ENCODE peak calls at places on chromosome 6, in eight cellular contexts. K is psoas muscle, Z is PC-3, F is ovary, X is IMR-90, E is transverse colon, R is OCI-LY7, Y is GM23338. A is an unnamed sample. For H3K4me1, the result is how much of the 10 kb centered on the place peaks cover.

GRCh38 chr6:158649289-158650143 is at the start of gene SYTL3:
- DNase-seq in R (peak), K (peak), Y (no peak), F (peak), Z (no peak), E (peak), X (peak), A (peak)

GRCh38 chr6:128139519-128139918 is 238.7 kb upstream of the THEMIS start:
- DNase-seq in F (no peak), E (no peak), Z (peak), Y (no peak), K (no peak), R (no peak), X (peak), A (no peak)

GRCh38 chr6:8006208-8006607 is 58.0 kb downstream of the BLOC1S5 start:
- DNase-seq in F (no peak), E (no peak), Y (no peak), K (no peak), R (peak), X (peak), Z (peak), A (no peak)

GRCh38 chr6:158053377-158054313 is 72.0 kb downstream of the SYNJ2 start:
- DNase-seq in E (no peak), Z (no peak), Y (no peak), X (no peak), K (peak), R (no peak), F (no peak), A (no peak)

GRCh38 chr6:170367241-170367640 is 60.7 kb downstream of the FAM120B start:
- DNase-seq in Z (no peak), E (no peak), F (no peak), K (no peak), R (no peak), Y (no peak), X (peak), A (no peak)

GRCh38 chr6:7106752-7107577 is 796 bp upstream of the RREB1 start:
- DNase-seq in R (peak), X (peak), E (peak), Z (peak), Y (peak), F (peak), K (peak), A (peak)

GRCh38 chr6:25652007-25652515 is at the start of gene SCGN:
- DNase-seq in K (peak), Z (peak), F (peak), E (peak), Y (peak), R (no peak), X (peak), A (peak)

GRCh38 chr6:18035330-18035854 is 48.0 kb upstream of the KIF13A start:
- DNase-seq in X (no peak), R (no peak), F (no peak), K (no peak), Y (no peak), Z (no peak), E (no peak), A (no peak)

GRCh38 chr6:122838060-122838780 is 49.2 kb downstream of the SMPDL3A start:
- DNase-seq in Z (peak), F (no peak), Y (peak), R (no peak), E (no peak), K (no peak), X (peak), A (no peak)

GRCh38 chr6:18260448-18261106 is 3.8 kb downstream of the DEK start:
- DNase-seq in X (peak), K (peak), R (peak), E (no peak), F (no peak), Y (no peak), Z (peak), A (no peak)

GRCh38 chr6:135053433-135053832 is 1.2 kb downstream of the HBS1L start:
- DNase-seq in X (no peak), R (no peak), F (no peak), Z (no peak), K (no peak), Y (no peak), E (no peak), A (no peak)

GRCh38 chr6:158819977-158820632 is 937 bp upstream of the EZR start:
- DNase-seq in E (no peak), K (no peak), Y (no peak), R (no peak), X (no peak), Z (no peak), F (no peak), A (no peak)

GRCh38 chr6:98136333-98136732 is 698.0 kb upstream of the POU3F2 start:
- DNase-seq in E (no peak), Y (no peak), X (no peak), K (no peak), Z (no peak), R (no peak), F (no peak), A (no peak)

GRCh38 chr6:131784561-131784960 is 23.3 kb upstream of the ENPP1 start:
- DNase-seq in Y (no peak), E (no peak), Z (no peak), F (no peak), R (no peak), X (no peak), K (no peak), A (no peak)

GRCh38 chr6:6643398-6643797 is 54.9 kb downstream of the LY86 start:
- DNase-seq in F (no peak), E (no peak), R (no peak), X (no peak), K (no peak), Y (no peak), Z (no peak), A (no peak)

GRCh38 chr6:41584668-41585205 is 38.6 kb downstream of the FOXP4 start:
- DNase-seq in F (no peak), Z (no peak), R (no peak), Y (peak), K (no peak), E (peak), X (no peak), A (no peak)

GRCh38 chr6:97113170-97113569 is 169.8 kb downstream of the MMS22L start:
- DNase-seq in X (no peak), F (no peak), K (no peak), Y (no peak), E (no peak), R (no peak), Z (no peak), A (no peak)

GRCh38 chr6:26012061-26012460 is 49.5 kb downstream of the TRIM38 start:
- DNase-seq in K (no peak), R (no peak), E (no peak), X (no peak), F (no peak), Y (no peak), Z (no peak), A (no peak)

GRCh38 chr6:170269151-170269872 is 21.6 kb downstream of the DLL1 start:
- DNase-seq in Y (no peak), R (no peak), E (peak), F (no peak), Z (no peak), X (no peak), K (peak), A (no peak)

GRCh38 chr6:91167846-91168245 is 581.0 kb upstream of the MAP3K7 start:
- DNase-seq in X (no peak), R (no peak), K (no peak), E (no peak), Z (no peak), Y (no peak), F (no peak), A (no peak)

GRCh38 chr6:53090576-53090975 is 25.4 kb downstream of the FBXO9 start:
- DNase-seq in R (no peak), Y (no peak), Z (peak), X (peak), K (no peak), E (no peak), F (no peak), A (no peak)

GRCh38 chr6:89989742-89990141 is 95.5 kb downstream of the GJA10 start:
- DNase-seq in E (no peak), X (peak), F (no peak), K (no peak), R (no peak), Z (no peak), Y (no peak), A (no peak)

GRCh38 chr6:157718788-157719187 is 104.3 kb upstream of the SNX9 start:
- DNase-seq in F (no peak), Y (no peak), X (no peak), K (no peak), R (no peak), Z (no peak), E (no peak), A (no peak)

GRCh38 chr6:33018904-33019303 is 9.5 kb upstream of the HLA-DOA start:
- DNase-seq in F (peak), R (no peak), X (peak), Y (peak), K (peak), Z (no peak), E (peak), A (no peak)

GRCh38 chr6:41065550-41066026 is 6.6 kb downstream of the OARD1 start:
- DNase-seq in Y (no peak), Z (no peak), X (no peak), R (no peak), F (no peak), E (no peak), K (no peak), A (no peak)

GRCh38 chr6:125421853-125422252 is 120.1 kb upstream of the HDDC2 start:
- DNase-seq in F (peak), Z (no peak), Y (peak), R (no peak), X (no peak), E (no peak), K (peak), A (peak)

GRCh38 chr6:137656735-137657134 is 162.5 kb upstream of the OLIG3 start:
- DNase-seq in X (no peak), K (no peak), E (no peak), Y (no peak), R (no peak), Z (no peak), F (no peak), A (no peak)

GRCh38 chr6:28940294-28940858 is 16.6 kb upstream of the TRIM27 start:
- DNase-seq in Y (peak), K (no peak), Z (peak), E (peak), R (no peak), X (no peak), F (peak), A (no peak)

GRCh38 chr6:28943223-28943556 is 19.4 kb upstream of the TRIM27 start:
- DNase-seq in X (no peak), R (no peak), Z (no peak), F (no peak), E (no peak), K (no peak), Y (no peak), A (no peak)

GRCh38 chr6:28943557-28944411 is 20.0 kb upstream of the TRIM27 start:
- DNase-seq in X (peak), K (peak), E (peak), F (peak), Y (peak), Z (peak), R (peak), A (peak)

GRCh38 chr6:28940859-28941680 is 17.3 kb upstream of the TRIM27 start:
- DNase-seq in K (peak), X (peak), E (peak), R (peak), Y (peak), F (peak), Z (peak), A (peak)

DNA sequence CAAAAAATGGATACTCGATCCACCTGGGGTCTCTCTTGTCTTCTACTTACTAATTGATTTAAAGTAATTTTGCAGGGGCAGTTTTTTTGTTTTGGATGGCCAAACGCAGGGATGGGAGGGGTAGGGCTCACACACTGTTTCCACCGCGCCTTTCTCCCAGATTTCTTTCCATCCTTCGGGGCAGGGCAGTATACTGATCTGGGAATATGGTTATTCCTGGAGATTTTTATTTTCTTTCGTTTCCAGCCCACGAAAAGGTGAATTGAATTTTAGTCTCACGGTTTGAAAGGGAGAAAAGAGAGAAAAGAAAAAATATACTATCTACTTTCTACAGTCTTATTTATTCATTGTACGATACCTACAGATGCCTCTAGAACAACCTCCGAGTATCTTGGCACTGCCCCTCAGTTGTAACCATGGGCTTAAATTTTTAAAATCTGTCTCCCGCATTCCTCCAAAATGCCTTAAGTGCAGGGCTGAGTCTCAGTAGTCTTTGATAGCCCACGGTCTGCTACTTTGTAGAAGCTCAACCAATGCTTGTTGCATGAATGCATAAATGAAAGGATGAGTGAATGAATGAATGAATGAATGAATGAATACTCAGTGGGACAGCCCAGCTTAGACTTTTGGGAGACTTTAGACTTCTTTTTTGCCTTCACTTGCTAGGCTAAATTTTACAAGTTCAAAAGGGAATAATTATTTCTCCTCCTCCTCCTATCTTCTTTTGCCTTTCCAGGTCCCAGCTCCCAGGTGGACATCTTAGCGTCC is 18.1 kb upstream of the TRIM27 start:
- DNase-seq in K (no peak), Z (peak), Y (peak), F (no peak), E (no peak), X (no peak), R (no peak), A (no peak)
- TF ChIP-seq CTCF in K (no peak), Z (no peak), Y (no peak), F (no peak), E (no peak), X (no peak), R (no peak), A (no peak)

DNA sequence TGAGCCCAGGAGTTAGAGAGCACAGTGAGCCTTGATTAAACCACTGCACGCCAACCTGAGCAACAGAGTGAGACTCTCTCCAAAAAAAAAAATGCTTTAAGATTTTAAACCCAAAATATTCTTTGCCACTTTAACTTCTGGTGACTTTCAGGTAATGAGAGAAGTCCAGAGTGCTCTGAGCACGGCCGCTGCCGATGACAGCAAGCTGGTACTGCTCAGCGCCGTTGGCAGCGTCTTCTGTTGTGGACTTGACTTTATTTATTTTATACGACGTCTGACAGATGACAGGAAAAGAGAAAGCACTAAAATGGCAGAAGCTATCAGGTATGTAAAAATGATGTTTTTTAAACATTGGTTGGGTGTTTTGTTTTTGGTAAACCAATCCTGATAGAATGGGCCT is 66.4 kb downstream of the RPP40 start:
- DNase-seq in Z (no peak), F (no peak), Y (no peak), X (no peak), K (no peak), R (no peak), E (no peak), A (no peak)
- H3K4me1 ChIP-seq in Z (under half), F (under half), Y (under half), X (under half), K (under half), R (under half), E (under half), A (under half)

GRCh38 chr6:1381397-1382330 is 7.7 kb upstream of the FOXF2 start:
- DNase-seq in Z (peak), R (peak), E (peak), K (no peak), X (no peak), Y (peak), F (peak), A (peak)
- TF ChIP-seq CTCF in Z (peak), R (peak), E (peak), K (peak), X (peak), Y (peak), F (no peak), A (peak)

GRCh38 chr6:108627692-108628565 is 67.2 kb downstream of the FOXO3 start:
- DNase-seq in Z (peak), F (no peak), X (peak), Y (no peak), E (no peak), R (no peak), K (no peak), A (no peak)

GRCh38 chr6:108630050-108630714 is 69.5 kb downstream of the FOXO3 start:
- DNase-seq in E (no peak), R (no peak), K (no peak), Y (no peak), X (peak), Z (no peak), F (no peak), A (no peak)

GRCh38 chr6:108635505-108636226 is 74.9 kb downstream of the FOXO3 start:
- DNase-seq in Y (no peak), K (no peak), E (no peak), Z (no peak), X (no peak), F (no peak), R (peak), A (no peak)

GRCh38 chr6:108633436-108633835 is 72.7 kb downstream of the FOXO3 start:
- DNase-seq in E (no peak), Y (no peak), Z (no peak), F (no peak), R (no peak), K (no peak), X (no peak), A (no peak)

DNA sequence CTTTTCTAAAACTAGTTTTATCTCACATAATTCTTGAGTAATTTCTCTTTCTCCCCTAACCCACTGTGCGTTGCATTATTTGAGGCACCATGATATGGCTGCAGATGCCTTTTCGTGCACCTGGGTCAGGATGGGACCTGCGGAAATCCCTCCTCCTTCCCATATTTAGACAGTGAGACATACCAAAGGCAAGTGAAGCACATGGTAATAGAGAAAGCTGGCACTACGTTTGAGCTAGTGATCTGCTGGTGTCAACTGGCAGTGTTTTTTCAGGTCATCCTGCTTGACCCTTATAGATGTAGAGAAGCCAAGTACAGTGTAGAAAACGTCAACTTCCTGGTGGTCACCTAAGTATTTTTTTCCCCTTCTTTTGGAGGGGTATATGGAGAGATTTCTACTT is 71.7 kb downstream of the FOXO3 start:
- DNase-seq in Z (no peak), X (no peak), F (no peak), K (no peak), R (no peak), E (no peak), Y (no peak), A (no peak)
- H3K4me1 ChIP-seq in Z (under half), X (under half), F (under half), K (half or more), R (under half), E (half or more), Y (under half), A (half or more)

GRCh38 chr6:78868124-78868523 is 773 bp downstream of the IRAK1BP1 start:
- DNase-seq in Z (no peak), Y (no peak), F (no peak), R (peak), E (no peak), K (no peak), X (no peak), A (no peak)

GRCh38 chr6:78863576-78863975 is 3.8 kb upstream of the IRAK1BP1 start:
- DNase-seq in Z (no peak), F (no peak), X (no peak), E (no peak), Y (no peak), K (no peak), R (no peak), A (no peak)

GRCh38 chr6:78864957-78865356 is 2.4 kb upstream of the IRAK1BP1 start:
- DNase-seq in E (no peak), R (no peak), X (no peak), Y (no peak), F (no peak), K (no peak), Z (no peak), A (no peak)

GRCh38 chr6:78867020-78867369 is 356 bp upstream of the IRAK1BP1 start:
- DNase-seq in R (no peak), K (peak), F (no peak), Z (no peak), E (no peak), Y (no peak), X (no peak), A (no peak)

DNA sequence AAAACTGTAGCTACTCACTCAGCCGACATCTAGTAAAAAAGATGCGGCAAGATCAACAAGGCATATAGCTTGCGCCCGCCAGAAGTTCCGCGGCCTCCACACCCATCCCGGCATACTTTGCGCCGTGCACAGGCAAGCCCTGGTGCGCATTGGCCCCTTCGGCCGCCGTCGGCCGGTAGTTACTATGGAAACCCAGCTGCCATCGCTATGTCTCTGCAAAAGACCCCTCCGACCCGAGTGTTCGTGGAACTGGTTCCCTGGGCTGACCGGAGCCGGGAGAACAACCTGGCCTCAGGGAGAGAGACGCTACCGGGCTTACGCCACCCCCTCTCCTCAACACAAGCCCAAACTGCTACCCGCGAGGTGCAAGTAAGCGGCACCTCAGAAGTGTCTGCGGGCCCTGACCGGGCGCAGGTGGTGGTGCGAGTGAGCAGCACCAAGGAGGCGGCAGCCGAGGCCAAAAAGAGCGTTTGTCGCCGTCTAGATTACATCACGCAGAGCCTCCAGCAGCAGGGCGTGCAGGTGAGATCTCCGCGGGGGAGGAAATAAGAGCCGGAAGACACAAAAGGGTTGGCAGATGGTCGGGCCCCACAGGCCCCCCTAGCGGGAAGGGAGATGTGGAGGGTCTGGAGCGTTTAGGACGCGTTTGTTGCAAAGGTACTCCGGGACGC is at the start of gene IRAK1BP1:
- DNase-seq in Z (peak), F (peak), K (peak), E (peak), R (peak), Y (peak), X (peak), A (peak)
- TF ChIP-seq CTCF in Z (peak), F (no peak), K (no peak), E (no peak), R (peak), Y (no peak), X (no peak), A (no peak)

A was measured in heart right ventricle.